ENCODE peak calls at places on chromosomes 6 and 20, in eight cellular contexts. W is foreskin fibroblast, Y is astrocyte of the cerebellum, N is HL-60, M is fibroblast of pulmonary artery, I is glutamatergic neuron, H is astrocyte of the spinal cord, A is right lobe of liver. Q is an unnamed sample.

GRCh38 chr6:156948240-156948639 is 171.1 kb downstream of the ARID1B start:
- DNase-seq in I (no peak), M (no peak), A (no peak), N (no peak), H (no peak), Y (no peak), W (no peak), Q (no peak)

GRCh38 chr6:142851601-142852000 is 93.4 kb downstream of the HIVEP2 start:
- DNase-seq in N (no peak), W (no peak), Y (no peak), M (no peak), H (no peak), A (no peak), I (no peak), Q (no peak)

GRCh38 chr6:54192993-54193392 is 81.8 kb downstream of the MLIP start:
- DNase-seq in M (no peak), H (peak; percentile 22), N (no peak), W (no peak), A (no peak), I (no peak), Y (peak; percentile 15), Q (no peak)

GRCh38 chr6:105211831-105212230 is 32.0 kb upstream of the POPDC3 start:
- DNase-seq in W (peak; percentile 26), M (no peak), N (no peak), Y (no peak), I (no peak), H (no peak), A (no peak), Q (no peak)

GRCh38 chr6:24743265-24743943 is 24.4 kb upstream of the C6orf62 start:
- DNase-seq in Y (peak; percentile 91), W (peak; percentile 92), N (peak; percentile 79), M (peak; percentile 98), I (no peak), A (no peak), H (peak; percentile 96), Q (no peak)

GRCh38 chr20:38748863-38749153 is 548 bp downstream of the ACTR5 start:
- DNase-seq in M (no peak), A (no peak), H (no peak), I (no peak), W (no peak), N (no peak), Y (no peak), Q (no peak)

GRCh38 chr6:21265264-21266044 is 328.1 kb upstream of the SOX4 start:
- DNase-seq in H (no peak), Y (no peak), W (peak; percentile 35), A (no peak), I (no peak), N (peak; percentile 3), M (no peak), Q (no peak)

GRCh38 chr6:49462071-49462470 is 982 bp downstream of the MMUT start:
- DNase-seq in A (no peak), H (no peak), I (no peak), W (no peak), N (no peak), Y (no peak), M (no peak), Q (no peak)

GRCh38 chr6:36886948-36887347 is 1.2 kb downstream of the C6orf89 start:
- DNase-seq in M (no peak), I (no peak), Y (no peak), W (no peak), H (no peak), A (no peak), N (no peak), Q (no peak)

GRCh38 chr6:122676146-122676545 is 65.9 kb downstream of the PKIB start:
- DNase-seq in A (no peak), W (no peak), N (no peak), I (no peak), Y (no peak), H (no peak), M (no peak), Q (no peak)

GRCh38 chr6:150547511-150548222 is 52.0 kb upstream of the PLEKHG1 start:
- DNase-seq in I (no peak), A (peak; percentile 44), W (no peak), Y (no peak), M (no peak), N (no peak), H (no peak), Q (no peak)

GRCh38 chr20:6663751-6664388 is 103.6 kb upstream of the BMP2 start:
- DNase-seq in A (no peak), Y (no peak), H (no peak), N (no peak), M (peak; percentile 6), I (no peak), W (no peak), Q (no peak)

GRCh38 chr20:46838002-46838401 is 56.6 kb upstream of the EYA2 start:
- DNase-seq in M (no peak), I (no peak), W (no peak), H (no peak), A (no peak), Y (no peak), N (no peak), Q (no peak)

GRCh38 chr20:38608188-38608587 is 6.6 kb downstream of the ARHGAP40 start:
- DNase-seq in A (no peak), Y (no peak), W (no peak), N (no peak), M (no peak), H (no peak), I (no peak), Q (no peak)

GRCh38 chr6:42987533-42988451 is 3.4 kb downstream of the PPP2R5D start:
- DNase-seq in I (no peak), N (no peak), W (no peak), H (no peak), Y (no peak), M (no peak), A (no peak), Q (no peak)

GRCh38 chr6:37576336-37576737 is 76.6 kb upstream of the CCDC167 start:
- DNase-seq in Y (no peak), A (no peak), M (no peak), W (peak; percentile 72), N (no peak), I (no peak), H (peak; percentile 63), Q (no peak)

GRCh38 chr20:62642666-62643520 is 590 bp downstream of the SLCO4A1 start:
- DNase-seq in Y (no peak), M (no peak), I (peak; percentile 44), A (peak; percentile 56), W (no peak), H (no peak), N (no peak), Q (no peak)

GRCh38 chr6:99619409-99619762 is 12.8 kb downstream of the PRDM13 start:
- DNase-seq in I (no peak), W (no peak), A (no peak), M (no peak), Y (no peak), N (no peak), H (no peak), Q (no peak)

GRCh38 chr6:29227235-29227634 is 56.5 kb downstream of the OR2J2 start:
- DNase-seq in A (no peak), N (no peak), W (no peak), H (no peak), Y (no peak), M (no peak), I (no peak), Q (no peak)

GRCh38 chr6:80622641-80623040 is 516.2 kb downstream of the BCKDHB start:
- DNase-seq in H (no peak), Y (no peak), N (no peak), W (no peak), I (no peak), M (no peak), A (peak; percentile 70), Q (no peak)

GRCh38 chr6:46451343-46451742 is 39.9 kb downstream of the RCAN2 start:
- DNase-seq in W (no peak), H (no peak), Y (no peak), M (no peak), A (no peak), I (no peak), N (no peak), Q (no peak)

GRCh38 chr20:30506100-30506499 is 751.4 kb upstream of the DEFB115 start:
- DNase-seq in I (no peak), A (no peak), W (no peak), H (no peak), M (no peak), N (no peak), Y (no peak), Q (no peak)

GRCh38 chr6:5175195-5175594 is 85.6 kb downstream of the LYRM4 start:
- DNase-seq in W (no peak), N (no peak), H (no peak), I (peak; percentile 57), M (no peak), A (no peak), Y (no peak), Q (peak; percentile 72)

GRCh38 chr6:38987503-38987902 is 61.1 kb upstream of the GLP1R start:
- DNase-seq in I (no peak), Y (no peak), N (no peak), M (no peak), A (no peak), H (no peak), W (no peak), Q (no peak)

GRCh38 chr20:13703265-13703664 is 64.5 kb upstream of the TASP1 start:
- DNase-seq in A (no peak), M (no peak), H (no peak), Y (no peak), I (no peak), W (no peak), N (no peak), Q (no peak)

DNA sequence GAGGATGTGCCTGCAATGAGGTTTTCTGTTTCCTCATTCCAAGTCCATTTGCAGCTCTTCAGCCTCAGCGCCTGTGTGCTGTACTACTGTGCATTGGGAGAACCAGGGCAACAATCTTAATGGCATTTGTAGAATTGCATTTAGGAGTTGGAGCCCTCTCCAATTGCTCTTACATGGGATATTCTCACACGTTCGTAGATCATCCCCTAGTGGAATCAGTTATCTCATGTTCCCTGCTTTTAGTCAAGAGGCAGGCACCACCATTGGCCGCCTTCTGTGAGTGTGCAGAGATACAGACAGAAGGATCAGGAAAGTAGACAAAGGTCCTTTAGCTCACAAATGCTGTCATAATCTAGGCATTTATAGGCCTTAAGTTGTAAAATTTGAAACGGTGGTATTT is 84.2 kb upstream of the RGS17 start:
- DNase-seq in I (peak; percentile 27), N (no peak), H (no peak), M (peak; percentile 24), Y (no peak), A (no peak), W (no peak), Q (no peak)
- TF ChIP-seq CTCF in I (no peak), N (no peak), H (no peak), M (peak; percentile 7), Y (no peak), A (no peak), W (no peak), Q (no peak)

GRCh38 chr6:8131265-8131897 is 29.0 kb upstream of the EEF1E1 start:
- DNase-seq in Y (peak; percentile 55), W (peak; percentile 54), A (no peak), N (peak; percentile 41), I (peak; percentile 56), M (peak; percentile 77), H (peak; percentile 64), Q (peak; percentile 74)
- TF ChIP-seq CTCF in Y (peak; percentile 69), W (peak; percentile 61), A (peak; percentile 59), N (peak; percentile 13), I (peak; percentile 23), M (peak; percentile 63), H (peak; percentile 61), Q (no peak)

GRCh38 chr6:131792091-131792496 is 15.7 kb upstream of the ENPP1 start:
- DNase-seq in W (no peak), H (peak; percentile 89), I (no peak), A (no peak), Y (peak; percentile 39), N (no peak), M (no peak), Q (no peak)
- TF ChIP-seq CTCF in W (no peak), H (peak; percentile 35), I (no peak), A (no peak), Y (peak; percentile 14), N (no peak), M (no peak), Q (no peak)

GRCh38 chr6:159720708-159721107 is 6.6 kb upstream of the WTAP start:
- DNase-seq in H (peak; percentile 22), A (no peak), I (no peak), Y (no peak), N (no peak), W (no peak), M (peak; percentile 47), Q (peak; percentile 11)
- TF ChIP-seq CTCF in H (peak; percentile 49), A (peak; percentile 30), I (peak; percentile 66), Y (peak; percentile 34), N (no peak), W (no peak), M (peak; percentile 43), Q (peak; percentile 50)

Q was measured in endothelial cell.